ENCODE peak calls at places on chromosomes 6 and 20, in ten cellular contexts. S, F, U, N, G, L, K, E, R and Q are unnamed samples.
A peak's percentile ranks its signal among the peaks of the same experiment; 100 is the strongest.

GRCh38 chr6:120557554-120557953 is 776.7 kb downstream of the TBC1D32 start:
- DNase-seq in U (no peak), R (no peak), G (no peak), L (no peak), F (no peak), S (no peak), N (no peak), E (no peak), K (no peak), Q (no peak)

GRCh38 chr6:139623382-139623781 is 248.9 kb upstream of the CITED2 start:
- DNase-seq in R (no peak), G (no peak), F (no peak), L (no peak), N (no peak), K (no peak), U (no peak), E (no peak), S (no peak), Q (no peak)

GRCh38 chr6:52233975-52234823 is 10.1 kb downstream of the IL17F start:
- DNase-seq in L (peak; percentile 15), R (peak; percentile 42), S (no peak), U (peak; percentile 6), N (no peak), G (peak; percentile 26), K (peak; percentile 90), F (no peak), E (no peak), Q (no peak)

GRCh38 chr6:163416640-163417253 is 2.2 kb downstream of the QKI start:
- DNase-seq in N (no peak), U (peak; percentile 63), S (no peak), G (peak; percentile 66), L (no peak), F (no peak), K (peak; percentile 83), E (peak; percentile 60), R (peak; percentile 62), Q (no peak)

GRCh38 chr20:19017104-19017690 is 195.2 kb upstream of the SLC24A3 start:
- DNase-seq in E (no peak), K (no peak), N (no peak), R (no peak), S (no peak), G (no peak), U (no peak), F (no peak), L (no peak), Q (no peak)

GRCh38 chr20:50898475-50898874 is 32.8 kb downstream of the ADNP start:
- DNase-seq in N (no peak), U (no peak), E (no peak), R (no peak), K (no peak), F (no peak), S (no peak), G (no peak), L (no peak), Q (no peak)

GRCh38 chr6:105740946-105741605 is 338.2 kb upstream of the PREP start:
- DNase-seq in G (no peak), S (no peak), R (no peak), K (no peak), U (no peak), F (no peak), L (no peak), N (no peak), E (no peak), Q (no peak)

GRCh38 chr6:56866917-56867522 is 87.9 kb upstream of the BEND6 start:
- DNase-seq in S (no peak), U (no peak), E (no peak), F (no peak), G (no peak), L (no peak), R (no peak), K (peak; percentile 81), N (no peak), Q (no peak)

GRCh38 chr6:42771741-42772100 is 10.1 kb upstream of the BICRAL start:
- DNase-seq in K (no peak), U (no peak), F (no peak), N (no peak), R (no peak), L (no peak), G (no peak), S (no peak), E (no peak), Q (no peak)

GRCh38 chr20:15673206-15673605 is 900.0 kb downstream of the KIF16B start:
- DNase-seq in N (no peak), L (no peak), U (no peak), R (no peak), K (peak; percentile 96), G (no peak), S (no peak), F (no peak), E (no peak), Q (no peak)

GRCh38 chr20:24588047-24588635 is 118.7 kb downstream of the SYNDIG1 start:
- DNase-seq in K (no peak), L (no peak), N (no peak), E (no peak), R (no peak), F (no peak), U (no peak), G (no peak), S (no peak), Q (no peak)

GRCh38 chr6:109512271-109512817 is 29.3 kb upstream of the ZBTB24 start:
- DNase-seq in U (no peak), F (no peak), E (no peak), R (no peak), S (no peak), L (no peak), G (no peak), K (no peak), N (no peak), Q (no peak)
- H3K27ac ChIP-seq in U (no peak overlapping the region), F (no peak overlapping the region), E (peak overlapping the region; percentile 48), R (no peak overlapping the region), S (no peak overlapping the region), L (no peak overlapping the region), G (no peak overlapping the region), K (no peak overlapping the region), N (no peak overlapping the region), Q (no peak overlapping the region)

GRCh38 chr20:38186788-38187221 is 21.7 kb upstream of the TGM2 start:
- DNase-seq in U (no peak), S (no peak), K (peak; percentile 95), G (no peak), E (no peak), N (no peak), R (no peak), F (no peak), L (no peak), Q (no peak)
- H3K27ac ChIP-seq in U (no peak overlapping the region), S (no peak overlapping the region), K (peak overlapping the region; percentile 61), G (no peak overlapping the region), E (no peak overlapping the region), N (no peak overlapping the region), R (no peak overlapping the region), F (no peak overlapping the region), L (no peak overlapping the region), Q (no peak overlapping the region)

GRCh38 chr20:38935967-38936407 is 9.8 kb downstream of the FAM83D start:
- DNase-seq in L (no peak), R (no peak), F (no peak), N (no peak), E (no peak), K (no peak), G (no peak), S (no peak), U (no peak), Q (no peak)
- H3K27ac ChIP-seq in L (no peak overlapping the region), R (no peak overlapping the region), F (no peak overlapping the region), N (no peak overlapping the region), E (no peak overlapping the region), K (no peak overlapping the region), G (no peak overlapping the region), S (no peak overlapping the region), U (no peak overlapping the region), Q (no peak overlapping the region)

GRCh38 chr20:47118201-47118600 is 223.6 kb downstream of the EYA2 start:
- DNase-seq in F (no peak), N (no peak), E (no peak), K (no peak), G (peak; percentile 41), R (no peak), S (no peak), L (no peak), U (no peak), Q (no peak)
- H3K27ac ChIP-seq in F (no peak overlapping the region), N (peak overlapping the region; percentile 55), E (peak overlapping the region; percentile 20), K (no peak overlapping the region), G (peak overlapping the region; percentile 71), R (no peak overlapping the region), S (peak overlapping the region; percentile 84), L (no peak overlapping the region), U (peak overlapping the region; percentile 73), Q (no peak overlapping the region)

GRCh38 chr20:2135018-2135417 is 33.4 kb downstream of the STK35 start:
- DNase-seq in F (no peak), U (no peak), E (no peak), L (no peak), R (no peak), N (no peak), S (no peak), K (no peak), G (no peak), Q (no peak)
- H3K27ac ChIP-seq in F (no peak overlapping the region), U (no peak overlapping the region), E (peak overlapping the region; percentile 88), L (no peak overlapping the region), R (no peak overlapping the region), N (peak overlapping the region; percentile 65), S (no peak overlapping the region), K (no peak overlapping the region), G (no peak overlapping the region), Q (no peak overlapping the region)

GRCh38 chr6:90314516-90314915 is 17.9 kb upstream of the BACH2 start:
- DNase-seq in F (no peak), S (no peak), E (no peak), G (no peak), L (no peak), N (no peak), K (no peak), U (no peak), R (no peak), Q (no peak)
- H3K27ac ChIP-seq in F (no peak overlapping the region), S (no peak overlapping the region), E (no peak overlapping the region), G (no peak overlapping the region), L (no peak overlapping the region), N (no peak overlapping the region), K (no peak overlapping the region), U (no peak overlapping the region), R (no peak overlapping the region), Q (no peak overlapping the region)

DNA sequence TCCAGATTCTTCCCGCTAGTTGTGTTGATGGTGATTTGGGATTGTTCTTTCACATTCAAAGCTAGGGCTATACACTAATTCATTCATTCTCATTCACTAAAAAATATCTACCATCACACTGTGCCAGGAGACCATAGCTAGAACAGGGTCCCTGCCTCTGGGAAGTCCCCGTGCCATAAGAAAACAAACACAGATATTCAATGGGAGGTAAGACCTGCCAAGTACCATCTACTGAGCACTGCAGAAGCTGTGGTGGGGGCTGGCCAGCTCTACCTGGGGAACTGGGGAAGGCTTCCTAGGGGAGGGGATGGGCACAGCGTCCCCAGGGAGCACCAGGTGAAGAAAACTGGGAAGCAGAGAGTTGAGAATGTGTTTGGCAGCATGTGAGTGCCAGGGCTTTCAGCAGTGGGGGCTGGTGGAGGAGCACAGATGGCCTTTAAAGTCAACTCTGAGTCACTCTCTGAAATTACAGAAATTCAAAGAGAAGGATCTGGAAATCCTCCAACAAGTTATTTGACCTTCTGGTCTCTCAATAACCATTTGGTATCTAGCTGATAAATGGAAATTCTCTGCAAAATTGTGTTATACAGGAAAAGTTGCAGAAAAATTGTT is 85.1 kb downstream of the SHLD1 start:
- DNase-seq in G (no peak), K (peak; percentile 79), N (peak; percentile 22), S (no peak), F (no peak), U (no peak), E (peak; percentile 26), L (no peak), R (no peak), Q (no peak)
- H3K27ac ChIP-seq in G (no peak overlapping the region), K (no peak overlapping the region), N (peak overlapping the region; percentile 84), S (peak overlapping the region; percentile 28), F (no peak overlapping the region), U (no peak overlapping the region), E (peak overlapping the region; percentile 65), L (no peak overlapping the region), R (no peak overlapping the region), Q (peak overlapping the region; percentile 6)